ENCODE peak calls at places on chromosomes 12 and 14, in five cellular contexts. I is choroid plexus epithelial cell, M is fibroblast of the aortic adventitia, F is nephron progenitor cell, O is smooth muscle cell of the brain vasculature. J is an unnamed sample.

GRCh38 chr14:101603096-101603495 is 41.8 kb downstream of the DIO3 start:
- DNase-seq in I (no peak), M (no peak), F (no peak), O (no peak), J (no peak)

GRCh38 chr12:91964501-91964900 is 181.1 kb downstream of the BTG1 start:
- DNase-seq in I (no peak), M (no peak), F (no peak), O (no peak), J (no peak)

GRCh38 chr14:61616524-61617185 is 78.7 kb upstream of the HIF1A start:
- DNase-seq in I (peak; percentile 86), M (peak; percentile 93), F (no peak), O (no peak), J (no peak)

GRCh38 chr12:1630827-1631591 is 2.0 kb downstream of the WNT5B start:
- DNase-seq in I (peak; percentile 77), M (no peak), F (peak; percentile 52), O (no peak), J (no peak)

GRCh38 chr12:16349132-16349463 is 1.7 kb downstream of the MGST1 start:
- DNase-seq in I (peak; percentile 96), M (peak; percentile 98), F (no peak), O (no peak), J (no peak)

GRCh38 chr14:90556666-90557450 is 160.0 kb downstream of the CALM1 start:
- DNase-seq in I (no peak), M (no peak), F (no peak), O (no peak), J (no peak)

GRCh38 chr14:70448633-70449032 is 3.3 kb upstream of the ADAM21 start:
- DNase-seq in I (peak; percentile 86), M (peak; percentile 10), F (no peak), O (no peak), J (no peak)

GRCh38 chr12:65965358-65965757 is 141.1 kb downstream of the HMGA2 start:
- DNase-seq in I (peak; percentile 95), M (peak; percentile 51), F (no peak), O (peak; percentile 49), J (no peak)